ENCODE peak calls at places on chromosome 1, in seven cellular contexts. E is transverse colon, Z is suprapubic skin, R is HepG2, N is H1, T is SK-N-SH, L is endothelial cell of umbilical vein. B is an unnamed sample. For H3K4me1, the result is how much of the 10 kb centered on the place peaks cover.

GRCh38 chr1:55965981-55966461 is 613.3 kb downstream of the PLPP3 start:
- DNase-seq in E (no peak), Z (no peak), R (no peak), N (no peak), T (no peak), L (no peak), B (no peak)

GRCh38 chr1:219121634-219122033 is 52.0 kb upstream of the LYPLAL1 start:
- DNase-seq in E (no peak), Z (no peak), R (no peak), N (no peak), T (no peak), L (no peak), B (no peak)

GRCh38 chr1:66261370-66261769 is 272.6 kb upstream of the SGIP1 start:
- DNase-seq in E (no peak), Z (no peak), R (no peak), N (no peak), T (no peak), L (no peak), B (no peak)

GRCh38 chr1:21153336-21153735 is 23.4 kb downstream of the EIF4G3 start:
- DNase-seq in E (no peak), Z (no peak), R (no peak), N (no peak), T (no peak), L (no peak), B (no peak)

GRCh38 chr1:172957491-172957890 is 93.2 kb downstream of the TNFSF18 start:
- DNase-seq in E (no peak), Z (no peak), R (no peak), N (no peak), T (no peak), L (no peak), B (no peak)

GRCh38 chr1:11805454-11806306 is at the start of the genes CLCN6 and MTHFR:
- DNase-seq in E (peak), Z (peak), R (peak), N (peak), T (peak), L (peak), B (peak)

GRCh38 chr1:17437260-17438175 is 2.0 kb downstream of the RCC2 start:
- DNase-seq in E (peak), Z (no peak), R (no peak), N (no peak), T (peak), L (peak), B (peak)

GRCh38 chr1:243474384-243474851 is 218.6 kb downstream of the SDCCAG8 start:
- DNase-seq in E (no peak), Z (no peak), R (no peak), N (no peak), T (no peak), L (no peak), B (no peak)

GRCh38 chr1:213687802-213688201 is 300.0 kb upstream of the PROX1 start:
- DNase-seq in E (no peak), Z (no peak), R (no peak), N (no peak), T (no peak), L (no peak), B (no peak)

GRCh38 chr1:185565314-185565713 is 168.9 kb upstream of the HMCN1 start:
- DNase-seq in E (no peak), Z (no peak), R (peak), N (no peak), T (no peak), L (no peak), B (no peak)

GRCh38 chr1:91804546-91805023 is 81.4 kb downstream of the TGFBR3 start:
- DNase-seq in E (no peak), Z (no peak), R (no peak), N (no peak), T (no peak), L (no peak), B (no peak)

GRCh38 chr1:224591326-224591725 is 24.8 kb upstream of the CNIH3 start:
- DNase-seq in E (no peak), Z (no peak), R (no peak), N (no peak), T (no peak), L (no peak), B (no peak)

GRCh38 chr1:93980320-93980744 is 71.1 kb upstream of the GCLM start:
- DNase-seq in E (no peak), Z (no peak), R (peak), N (no peak), T (peak), L (peak), B (no peak)

GRCh38 chr1:93977546-93977945 is 68.3 kb upstream of the GCLM start:
- DNase-seq in E (no peak), Z (no peak), R (no peak), N (no peak), T (no peak), L (peak), B (no peak)

GRCh38 chr1:93979040-93979717 is 69.9 kb upstream of the GCLM start:
- DNase-seq in E (no peak), Z (no peak), R (no peak), N (no peak), T (no peak), L (no peak), B (no peak)

GRCh38 chr1:93980881-93981280 is 71.7 kb upstream of the GCLM start:
- DNase-seq in E (no peak), Z (no peak), R (no peak), N (no peak), T (no peak), L (no peak), B (no peak)

GRCh38 chr1:93979718-93980319 is 70.6 kb upstream of the GCLM start:
- DNase-seq in E (peak), Z (no peak), R (peak), N (no peak), T (no peak), L (peak), B (no peak)
- H3K4me1 ChIP-seq in E (under half), Z (under half), R (half or more), N (under half), T (under half), L (under half), B (under half)

DNA sequence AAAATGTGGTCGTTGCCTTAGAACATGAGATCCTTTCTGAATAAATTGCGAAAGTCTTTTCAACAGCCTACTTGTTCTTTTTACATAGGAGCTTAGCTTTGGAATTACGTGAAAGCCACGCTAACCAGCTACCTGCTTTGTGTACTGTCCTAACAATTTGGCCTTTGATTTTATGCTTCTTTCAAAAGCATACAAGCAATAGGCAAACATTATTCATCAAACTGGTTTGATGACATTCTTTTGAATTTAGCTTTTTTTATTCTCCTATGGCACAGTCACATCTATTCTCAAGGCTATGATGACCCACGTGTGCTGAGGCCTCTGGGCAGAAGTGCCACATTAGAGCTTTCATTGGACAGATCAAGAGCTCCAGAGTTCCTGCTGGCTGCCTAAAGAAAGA is 178.0 kb upstream of the DPT start:
- DNase-seq in E (peak), Z (no peak), R (peak), N (no peak), T (no peak), L (no peak), B (no peak)
- TF ChIP-seq POLR2AphosphoS5 in E (no peak), Z (no peak), R (no peak), N (no peak), T (no peak), L (no peak), B (peak)

GRCh38 chr1:183023146-183023600 is at the start of gene LAMC1:
- DNase-seq in E (peak), Z (peak), R (peak), N (peak), T (peak), L (peak), B (peak)
- H3K4me1 ChIP-seq in E (under half), Z (under half), R (half or more), N (under half), T (under half), L (under half), B (half or more)

GRCh38 chr1:28773105-28773504 is 36.4 kb downstream of the YTHDF2 start:
- DNase-seq in E (no peak), Z (no peak), R (no peak), N (no peak), T (no peak), L (no peak), B (no peak)
- TF ChIP-seq POLR2AphosphoS5 in E (no peak), Z (no peak), R (no peak), N (no peak), T (no peak), L (no peak), B (no peak)

GRCh38 chr1:6578624-6579373 is 995 bp upstream of the ZBTB48 start:
- DNase-seq in E (no peak), Z (no peak), R (no peak), N (no peak), T (peak), L (no peak), B (no peak)
- H3K4me1 ChIP-seq in E (under half), Z (under half), R (half or more), N (under half), T (under half), L (under half), B (under half)

GRCh38 chr1:184438363-184438762 is 51.5 kb downstream of the C1orf21 start:
- DNase-seq in E (no peak), Z (no peak), R (no peak), N (no peak), T (no peak), L (no peak), B (no peak)
- TF ChIP-seq POLR2AphosphoS5 in E (no peak), Z (no peak), R (no peak), N (no peak), T (no peak), L (no peak), B (no peak)

DNA sequence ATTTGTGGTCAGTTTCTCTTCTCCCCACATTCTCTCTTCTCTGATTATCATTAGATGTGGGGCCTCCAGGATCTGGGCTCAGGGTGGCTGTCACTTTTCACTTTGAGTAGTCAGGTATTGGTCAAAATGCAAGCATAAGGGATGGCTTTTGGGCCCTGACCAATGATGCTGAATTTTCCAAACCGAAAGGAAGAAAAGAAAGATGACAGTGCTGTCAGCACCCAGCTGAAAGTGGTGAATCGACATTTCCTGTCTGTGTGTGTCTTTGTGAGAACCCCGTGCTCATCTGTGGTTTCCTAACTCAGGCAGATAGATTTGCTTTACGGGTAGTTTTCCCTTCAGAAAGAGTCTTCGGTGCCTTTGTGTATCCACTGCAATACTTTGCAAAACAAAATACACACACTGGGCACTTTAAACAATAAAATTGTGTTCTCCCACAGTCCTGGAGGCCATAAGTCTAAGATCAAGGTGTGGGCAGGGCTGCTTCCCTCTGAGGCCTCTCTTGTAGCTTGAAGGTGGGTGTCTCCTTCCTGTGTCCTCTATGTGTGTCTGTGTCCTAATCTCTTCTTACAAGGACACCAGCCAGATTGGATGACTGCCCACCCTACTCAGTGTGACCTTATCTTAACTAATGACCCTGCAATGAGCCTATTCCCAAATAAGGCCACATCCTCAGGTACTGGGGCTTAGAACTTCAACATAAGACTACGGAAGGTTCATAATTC is 274.8 kb upstream of the AJAP1 start:
- DNase-seq in E (no peak), Z (no peak), R (no peak), N (no peak), T (no peak), L (no peak), B (no peak)
- H3K4me1 ChIP-seq in E (under half), Z (under half), R (under half), N (under half), T (under half), L (under half), B (under half)